ENCODE peak calls at places on chromosomes 7 and 10, in eight cellular contexts. B is stimulated activated effector memory CD8-positive, alpha-beta T cell treated with anti-CD3 and anti-CD28 coated beads, Interleukin-12 subunit alpha, Interleukin-12 subunit beta, amount 100 ng/mL, for 72 hours; O is Panc1; E is RWPE2; I is activated T-cell treated with anti-CD3 and anti-CD28 coated beads, Interleukin-2, amount 50 U/mL, for 72 hours; X is activated CD4-positive, alpha-beta T cell treated with anti-CD3 and anti-CD28 coated beads for 36 hours; P is activated naive CD4-positive, alpha-beta T cell treated with anti-CD3 and anti-CD28 coated beads, Interleukin-2, amount 50 U/mL, for 72 hours; V is GM12878. Y is an unnamed sample.

GRCh38 chr10:72309290-72310240 is 35.8 kb downstream of the DDIT4 start:
- ATAC-seq in B (no peak), O (peak), E (no peak), I (no peak), X (no peak), P (no peak), V (no peak), Y (no peak)

GRCh38 chr7:135233570-135233969 is at the start of gene STRA8:
- ATAC-seq in B (no peak), O (no peak), E (no peak), I (no peak), X (no peak), P (no peak), V (no peak), Y (no peak)

GRCh38 chr7:83040454-83040853 is 122.2 kb downstream of the PCLO start:
- ATAC-seq in B (no peak), O (no peak), E (no peak), I (no peak), X (no peak), P (no peak), V (peak), Y (no peak)

GRCh38 chr7:46565712-46566111 is 644.6 kb upstream of the IGFBP3 start:
- ATAC-seq in B (no peak), O (no peak), E (no peak), I (no peak), X (no peak), P (no peak), V (no peak), Y (no peak)

GRCh38 chr10:82240408-82240807 is 365.4 kb downstream of the NRG3 start:
- ATAC-seq in B (no peak), O (no peak), E (no peak), I (no peak), X (no peak), P (no peak), V (no peak), Y (no peak)

GRCh38 chr7:99791667-99792356 is 7.8 kb upstream of the CYP3A4 start:
- ATAC-seq in B (no peak), O (no peak), E (no peak), I (no peak), X (no peak), P (no peak), V (no peak), Y (no peak)

GRCh38 chr7:29865526-29865925 is 59.2 kb downstream of the WIPF3 start:
- ATAC-seq in B (no peak), O (peak), E (peak), I (no peak), X (no peak), P (no peak), V (no peak), Y (no peak)

GRCh38 chr10:74926791-74927585 is 100.6 kb downstream of the KAT6B start:
- ATAC-seq in B (no peak), O (peak), E (no peak), I (no peak), X (no peak), P (no peak), V (no peak), Y (no peak)

GRCh38 chr10:45461034-45461433 is 87.0 kb downstream of the ALOX5 start:
- ATAC-seq in B (no peak), O (no peak), E (no peak), I (no peak), X (no peak), P (no peak), V (peak), Y (no peak)

GRCh38 chr7:98816925-98817710 is 52.7 kb downstream of the TMEM130 start:
- ATAC-seq in B (no peak), O (no peak), E (no peak), I (no peak), X (no peak), P (no peak), V (no peak), Y (no peak)

GRCh38 chr10:130300608-130301025 is 164.4 kb downstream of the GLRX3 start:
- ATAC-seq in B (peak), O (no peak), E (peak), I (peak), X (peak), P (no peak), V (no peak), Y (peak)

GRCh38 chr10:114665406-114665805 is 7.3 kb upstream of the ABLIM1 start:
- ATAC-seq in B (no peak), O (no peak), E (no peak), I (no peak), X (no peak), P (no peak), V (no peak), Y (no peak)

GRCh38 chr10:32341596-32341995 is 5.4 kb downstream of the EPC1 start:
- ATAC-seq in B (no peak), O (no peak), E (no peak), I (no peak), X (no peak), P (no peak), V (no peak), Y (no peak)

GRCh38 chr10:27391325-27391724 is 112.8 kb upstream of the RAB18 start:
- ATAC-seq in B (no peak), O (no peak), E (peak), I (no peak), X (no peak), P (no peak), V (no peak), Y (no peak)

GRCh38 chr7:20152057-20152456 is 65.1 kb downstream of the MACC1 start:
- ATAC-seq in B (no peak), O (no peak), E (no peak), I (no peak), X (no peak), P (no peak), V (no peak), Y (no peak)

GRCh38 chr10:24415455-24416169 is 206.7 kb downstream of the KIAA1217 start:
- ATAC-seq in B (no peak), O (no peak), E (peak), I (no peak), X (no peak), P (no peak), V (no peak), Y (no peak)

GRCh38 chr10:77554996-77555397 is 82.6 kb downstream of the KCNMA1 start:
- ATAC-seq in B (peak), O (no peak), E (no peak), I (peak), X (no peak), P (no peak), V (no peak), Y (no peak)

GRCh38 chr10:103042129-103042528 is 124.0 kb downstream of the CNNM2 start:
- ATAC-seq in B (no peak), O (no peak), E (peak), I (no peak), X (no peak), P (no peak), V (no peak), Y (no peak)

GRCh38 chr10:84075226-84076046 is 63.9 kb upstream of the GHITM start:
- ATAC-seq in B (no peak), O (no peak), E (peak), I (no peak), X (no peak), P (no peak), V (no peak), Y (no peak)

GRCh38 chr10:76185476-76186255 is 754.2 kb downstream of the LRMDA start:
- ATAC-seq in B (no peak), O (no peak), E (no peak), I (no peak), X (no peak), P (no peak), V (no peak), Y (no peak)

GRCh38 chr10:3959370-3960266 is 174.6 kb upstream of the KLF6 start:
- ATAC-seq in B (no peak), O (peak), E (no peak), I (no peak), X (no peak), P (no peak), V (no peak), Y (no peak)

GRCh38 chr10:71719042-71719441 is 536 bp downstream of the C10orf105 start:
- ATAC-seq in B (no peak), O (no peak), E (no peak), I (no peak), X (no peak), P (no peak), V (no peak), Y (no peak)

GRCh38 chr7:83077328-83077727 is 85.4 kb downstream of the PCLO start:
- ATAC-seq in B (no peak), O (no peak), E (no peak), I (no peak), X (no peak), P (no peak), V (no peak), Y (no peak)

GRCh38 chr10:3239920-3240909 is 67.6 kb upstream of the PITRM1 start:
- ATAC-seq in B (no peak), O (no peak), E (no peak), I (no peak), X (peak), P (peak), V (peak), Y (peak)

GRCh38 chr7:116582806-116583444 is 58.1 kb downstream of the CAV1 start:
- ATAC-seq in B (peak), O (peak), E (peak), I (no peak), X (peak), P (peak), V (peak), Y (peak)

GRCh38 chr10:84348431-84348830 is 20.0 kb downstream of the CCSER2 start:
- ATAC-seq in B (no peak), O (no peak), E (peak), I (no peak), X (no peak), P (no peak), V (no peak), Y (no peak)

GRCh38 chr10:116257785-116258184 is 15.2 kb downstream of the GFRA1 start:
- ATAC-seq in B (no peak), O (no peak), E (no peak), I (no peak), X (no peak), P (no peak), V (no peak), Y (no peak)

GRCh38 chr7:88927-89921 is 103.1 kb upstream of the FAM20C start:
- ATAC-seq in B (peak), O (no peak), E (peak), I (peak), X (peak), P (peak), V (no peak), Y (no peak)

GRCh38 chr7:45088146-45088701 is 545 bp downstream of the NACAD start:
- ATAC-seq in B (no peak), O (no peak), E (no peak), I (no peak), X (no peak), P (no peak), V (no peak), Y (no peak)

GRCh38 chr10:68342909-68343516 is 10.3 kb upstream of the PBLD start:
- ATAC-seq in B (no peak), O (no peak), E (peak), I (no peak), X (no peak), P (no peak), V (peak), Y (no peak)

GRCh38 chr7:10282909-10283308 is 690.8 kb upstream of the PHF14 start:
- ATAC-seq in B (no peak), O (no peak), E (no peak), I (no peak), X (no peak), P (no peak), V (no peak), Y (no peak)

GRCh38 chr10:102368072-102368471 is 27.4 kb upstream of the NFKB2 start:
- ATAC-seq in B (no peak), O (no peak), E (peak), I (no peak), X (no peak), P (no peak), V (no peak), Y (no peak)

GRCh38 chr7:116258734-116259133 is 48.4 kb downstream of the TES start:
- ATAC-seq in B (no peak), O (peak), E (no peak), I (no peak), X (peak), P (peak), V (peak), Y (peak)

GRCh38 chr10:44913312-44914079 is 2.4 kb downstream of the TMEM72 start:
- ATAC-seq in B (no peak), O (no peak), E (no peak), I (peak), X (peak), P (no peak), V (no peak), Y (no peak)